ENCODE peak calls at places on chromosomes 1 and 21, in nine cellular contexts. J is mammary epithelial cell, K is AG04450, Y is stomach, H is lower lobe of right lung, X is choroid plexus epithelial cell, A is astrocyte of the spinal cord, G is heart right ventricle, I is OCI-LY7. E is an unnamed sample.

GRCh38 chr1:182054698-182055326 is 6.7 kb downstream of the ZNF648 start:
- DNase-seq in J (peak), K (no peak), Y (no peak), H (no peak), X (peak), A (peak), G (no peak), I (peak), E (peak)

GRCh38 chr21:45706299-45706698 is 62.8 kb downstream of the PCBP3 start:
- DNase-seq in J (no peak), K (no peak), Y (no peak), H (no peak), X (no peak), A (no peak), G (no peak), I (no peak), E (no peak)

GRCh38 chr1:18722270-18722669 is 91.6 kb downstream of the PAX7 start:
- DNase-seq in J (no peak), K (no peak), Y (no peak), H (no peak), X (no peak), A (no peak), G (no peak), I (no peak), E (no peak)

GRCh38 chr21:35144978-35145377 is 95.9 kb upstream of the RUNX1 start:
- DNase-seq in J (no peak), K (no peak), Y (no peak), H (no peak), X (no peak), A (no peak), G (no peak), I (no peak), E (no peak)

GRCh38 chr1:154559496-154559950 is 1.1 kb upstream of the UBE2Q1 start:
- DNase-seq in J (peak), K (peak), Y (peak), H (peak), X (peak), A (peak), G (peak), I (peak), E (peak)

GRCh38 chr1:160256396-160257046 is 5.8 kb downstream of the DCAF8 start:
- DNase-seq in J (peak), K (peak), Y (no peak), H (no peak), X (peak), A (peak), G (no peak), I (no peak), E (peak)

GRCh38 chr1:66503841-66504470 is 30.0 kb upstream of the SGIP1 start:
- DNase-seq in J (peak), K (no peak), Y (peak), H (no peak), X (peak), A (peak), G (no peak), I (peak), E (peak)

GRCh38 chr1:14135070-14135469 is 435.1 kb downstream of the PRDM2 start:
- DNase-seq in J (no peak), K (no peak), Y (no peak), H (no peak), X (no peak), A (no peak), G (no peak), I (no peak), E (no peak)

GRCh38 chr21:31675332-31675731 is 15.8 kb downstream of the SOD1 start:
- DNase-seq in J (no peak), K (no peak), Y (no peak), H (no peak), X (no peak), A (no peak), G (no peak), I (no peak), E (no peak)

GRCh38 chr1:56070601-56071000 is 508.8 kb downstream of the PLPP3 start:
- DNase-seq in J (no peak), K (no peak), Y (no peak), H (no peak), X (no peak), A (peak), G (no peak), I (no peak), E (no peak)

GRCh38 chr1:160865316-160865715 is 2.6 kb upstream of the CD244 start:
- DNase-seq in J (no peak), K (no peak), Y (no peak), H (no peak), X (no peak), A (no peak), G (no peak), I (no peak), E (no peak)

GRCh38 chr1:79082233-79082632 is 75.7 kb upstream of the ADGRL4 start:
- DNase-seq in J (no peak), K (no peak), Y (no peak), H (no peak), X (no peak), A (no peak), G (no peak), I (no peak), E (no peak)

GRCh38 chr1:117146570-117147340 is 25.2 kb upstream of the TRIM45 start:
- DNase-seq in J (peak), K (peak), Y (no peak), H (no peak), X (peak), A (peak), G (no peak), I (no peak), E (peak)

GRCh38 chr21:28833181-28833580 is 159.5 kb downstream of the LTN1 start:
- DNase-seq in J (peak), K (no peak), Y (no peak), H (no peak), X (no peak), A (no peak), G (no peak), I (no peak), E (peak)

GRCh38 chr1:175725684-175726083 is 17.7 kb downstream of the TNR start:
- DNase-seq in J (peak), K (no peak), Y (no peak), H (no peak), X (peak), A (peak), G (no peak), I (peak), E (peak)

GRCh38 chr1:78092686-78093085 is 46.9 kb downstream of the GIPC2 start:
- DNase-seq in J (peak), K (no peak), Y (no peak), H (no peak), X (no peak), A (no peak), G (no peak), I (no peak), E (peak)

GRCh38 chr1:214050513-214051401 is 63.0 kb downstream of the PROX1 start:
- DNase-seq in J (no peak), K (no peak), Y (no peak), H (no peak), X (no peak), A (no peak), G (no peak), I (no peak), E (no peak)

GRCh38 chr21:31735518-31735992 is 3.6 kb upstream of the SCAF4 start:
- DNase-seq in J (no peak), K (no peak), Y (no peak), H (no peak), X (no peak), A (no peak), G (no peak), I (peak), E (no peak)

GRCh38 chr1:68051475-68051874 is 1.0 kb upstream of the DIRAS3 start:
- DNase-seq in J (peak), K (peak), Y (no peak), H (no peak), X (peak), A (peak), G (peak), I (no peak), E (peak)

GRCh38 chr1:156165083-156165482 is 11.7 kb downstream of the SEMA4A start:
- DNase-seq in J (peak), K (no peak), Y (no peak), H (no peak), X (no peak), A (no peak), G (no peak), I (no peak), E (peak)

GRCh38 chr1:113401728-113402127 is 11.4 kb downstream of the MAGI3 start:
- DNase-seq in J (no peak), K (no peak), Y (no peak), H (no peak), X (no peak), A (no peak), G (no peak), I (no peak), E (no peak)

GRCh38 chr1:240190881-240191385 is 99.2 kb downstream of the FMN2 start:
- DNase-seq in J (peak), K (peak), Y (no peak), H (no peak), X (peak), A (peak), G (no peak), I (no peak), E (peak)

GRCh38 chr1:111855260-111855659 is 99.6 kb downstream of the DDX20 start:
- DNase-seq in J (no peak), K (no peak), Y (no peak), H (no peak), X (no peak), A (no peak), G (no peak), I (no peak), E (no peak)

GRCh38 chr1:6165441-6165985 is 14.6 kb downstream of the CHD5 start:
- DNase-seq in J (no peak), K (no peak), Y (no peak), H (no peak), X (no peak), A (no peak), G (no peak), I (no peak), E (no peak)

GRCh38 chr1:42420911-42421585 is 34.8 kb downstream of the ZMYND12 start:
- DNase-seq in J (peak), K (peak), Y (no peak), H (no peak), X (peak), A (peak), G (peak), I (no peak), E (peak)

GRCh38 chr1:236063919-236064673 is 794 bp downstream of the NID1 start:
- DNase-seq in J (peak), K (no peak), Y (peak), H (peak), X (peak), A (peak), G (peak), I (no peak), E (peak)

GRCh38 chr1:166237675-166238074 is 70.9 kb upstream of the FAM78B start:
- DNase-seq in J (no peak), K (no peak), Y (no peak), H (no peak), X (no peak), A (no peak), G (no peak), I (no peak), E (no peak)

GRCh38 chr1:118902299-118903270 is 85.6 kb downstream of the TBX15 start:
- DNase-seq in J (no peak), K (no peak), Y (no peak), H (no peak), X (peak), A (peak), G (no peak), I (no peak), E (no peak)

GRCh38 chr1:185284106-185284505 is 32.9 kb downstream of the IVNS1ABP start:
- DNase-seq in J (no peak), K (no peak), Y (no peak), H (no peak), X (no peak), A (no peak), G (no peak), I (no peak), E (no peak)

GRCh38 chr1:235024706-235025421 is 103.8 kb downstream of the TOMM20 start:
- DNase-seq in J (no peak), K (no peak), Y (no peak), H (no peak), X (no peak), A (no peak), G (no peak), I (no peak), E (no peak)

GRCh38 chr1:76944942-76945341 is 77.7 kb downstream of the ST6GALNAC5 start:
- DNase-seq in J (no peak), K (no peak), Y (no peak), H (no peak), X (peak), A (peak), G (no peak), I (no peak), E (no peak)

GRCh38 chr21:44712203-44713028 is 1.0 kb upstream of the TSPEAR start:
- DNase-seq in J (no peak), K (no peak), Y (no peak), H (no peak), X (no peak), A (no peak), G (no peak), I (no peak), E (no peak)

GRCh38 chr1:201882665-201883132 is 6.0 kb upstream of the SHISA4 start:
- DNase-seq in J (peak), K (no peak), Y (no peak), H (no peak), X (peak), A (peak), G (no peak), I (peak), E (peak)

GRCh38 chr1:12495725-12496124 is 122.3 kb downstream of the DHRS3 start:
- DNase-seq in J (no peak), K (no peak), Y (no peak), H (no peak), X (no peak), A (no peak), G (no peak), I (no peak), E (no peak)

GRCh38 chr1:235067396-235068154 is 61.1 kb downstream of the TOMM20 start:
- DNase-seq in J (peak), K (peak), Y (peak), H (peak), X (peak), A (peak), G (peak), I (no peak), E (peak)

DNA sequence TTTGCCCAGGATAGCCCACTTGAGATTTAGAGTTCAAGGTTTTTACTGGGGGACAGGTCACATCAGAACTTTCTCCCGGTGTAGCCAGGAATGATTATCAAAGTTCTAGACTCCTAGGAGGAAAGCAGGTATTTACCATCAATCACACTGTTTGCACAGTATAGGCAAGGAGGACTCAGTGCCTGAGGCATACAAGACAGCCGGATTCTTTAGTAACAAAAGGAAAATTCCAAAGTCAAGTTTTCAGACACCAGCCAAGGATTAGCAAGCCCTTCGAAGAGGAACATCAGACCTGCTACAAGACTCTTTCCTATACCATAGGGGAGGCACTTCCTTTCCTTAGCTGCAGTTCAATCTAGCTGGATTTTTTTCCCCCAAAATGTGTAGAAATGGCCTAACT is 197.8 kb upstream of the USP25 start:
- DNase-seq in J (no peak), K (no peak), Y (no peak), H (no peak), X (no peak), A (no peak), G (no peak), I (no peak), E (no peak)
- TF ChIP-seq CTCF in J (no peak), K (no peak), Y (no peak), H (no peak), X (no peak), A (no peak), G (no peak), I (no peak), E (no peak)

GRCh38 chr21:38725196-38726157 is 80.3 kb upstream of the ETS2 start:
- DNase-seq in J (peak), K (no peak), Y (no peak), H (no peak), X (no peak), A (no peak), G (no peak), I (no peak), E (peak)

GRCh38 chr21:38726482-38726881 is 79.2 kb upstream of the ETS2 start:
- DNase-seq in J (no peak), K (no peak), Y (no peak), H (no peak), X (no peak), A (no peak), G (no peak), I (no peak), E (no peak)

GRCh38 chr21:38735807-38736206 is 69.9 kb upstream of the ETS2 start:
- DNase-seq in J (no peak), K (no peak), Y (no peak), H (no peak), X (no peak), A (no peak), G (no peak), I (no peak), E (no peak)

GRCh38 chr21:38733973-38734546 is 71.7 kb upstream of the ETS2 start:
- DNase-seq in J (peak), K (peak), Y (peak), H (peak), X (peak), A (peak), G (peak), I (peak), E (peak)

DNA sequence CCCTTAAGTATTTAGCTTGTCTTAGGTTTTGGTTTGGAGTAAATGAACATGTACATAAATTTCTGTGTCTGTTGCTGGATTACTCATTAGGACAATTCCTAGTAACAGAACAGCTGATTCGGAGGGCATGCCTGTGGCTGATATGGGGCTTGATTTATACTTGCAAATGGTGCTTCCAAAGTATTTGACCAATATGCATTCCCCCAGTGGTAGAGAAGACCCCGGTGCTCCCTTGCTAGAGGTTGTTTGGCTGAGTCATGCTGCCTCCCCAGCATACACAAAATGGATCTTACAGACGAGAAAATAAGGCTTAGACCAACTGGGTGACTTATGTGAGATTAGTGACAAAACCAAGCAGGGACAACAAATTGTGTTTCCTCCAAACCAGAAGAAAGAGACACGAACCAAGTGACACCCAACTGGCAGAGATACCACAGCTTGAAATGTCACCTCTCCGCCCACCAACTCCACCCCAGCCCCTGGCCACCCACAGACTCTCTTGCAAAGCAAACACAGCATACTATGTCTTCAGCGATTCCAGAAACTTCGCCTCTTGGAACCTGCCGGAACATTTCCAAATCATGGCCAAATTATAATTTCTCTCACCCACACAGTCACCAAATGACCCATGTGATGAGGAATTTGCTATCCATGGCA is 75.9 kb upstream of the ETS2 start:
- DNase-seq in J (no peak), K (no peak), Y (no peak), H (no peak), X (peak), A (peak), G (no peak), I (no peak), E (peak)
- H3K4me3 ChIP-seq in J (no peak), K (no peak), Y (no peak), H (no peak), X (no peak), A (no peak), G (no peak), I (no peak), E (no peak)

GRCh38 chr1:8015036-8015808 is 10.9 kb downstream of the ERRFI1 start:
- DNase-seq in J (peak), K (no peak), Y (no peak), H (no peak), X (peak), A (peak), G (no peak), I (peak), E (peak)

GRCh38 chr1:8017495-8018310 is 8.4 kb downstream of the ERRFI1 start:
- DNase-seq in J (peak), K (no peak), Y (no peak), H (no peak), X (peak), A (peak), G (no peak), I (no peak), E (peak)

GRCh38 chr1:8015809-8016165 is 10.3 kb downstream of the ERRFI1 start:
- DNase-seq in J (no peak), K (no peak), Y (no peak), H (no peak), X (peak), A (peak), G (no peak), I (no peak), E (peak)

GRCh38 chr1:8014381-8014988 is 11.6 kb downstream of the ERRFI1 start:
- DNase-seq in J (no peak), K (no peak), Y (no peak), H (no peak), X (peak), A (no peak), G (no peak), I (no peak), E (no peak)

DNA sequence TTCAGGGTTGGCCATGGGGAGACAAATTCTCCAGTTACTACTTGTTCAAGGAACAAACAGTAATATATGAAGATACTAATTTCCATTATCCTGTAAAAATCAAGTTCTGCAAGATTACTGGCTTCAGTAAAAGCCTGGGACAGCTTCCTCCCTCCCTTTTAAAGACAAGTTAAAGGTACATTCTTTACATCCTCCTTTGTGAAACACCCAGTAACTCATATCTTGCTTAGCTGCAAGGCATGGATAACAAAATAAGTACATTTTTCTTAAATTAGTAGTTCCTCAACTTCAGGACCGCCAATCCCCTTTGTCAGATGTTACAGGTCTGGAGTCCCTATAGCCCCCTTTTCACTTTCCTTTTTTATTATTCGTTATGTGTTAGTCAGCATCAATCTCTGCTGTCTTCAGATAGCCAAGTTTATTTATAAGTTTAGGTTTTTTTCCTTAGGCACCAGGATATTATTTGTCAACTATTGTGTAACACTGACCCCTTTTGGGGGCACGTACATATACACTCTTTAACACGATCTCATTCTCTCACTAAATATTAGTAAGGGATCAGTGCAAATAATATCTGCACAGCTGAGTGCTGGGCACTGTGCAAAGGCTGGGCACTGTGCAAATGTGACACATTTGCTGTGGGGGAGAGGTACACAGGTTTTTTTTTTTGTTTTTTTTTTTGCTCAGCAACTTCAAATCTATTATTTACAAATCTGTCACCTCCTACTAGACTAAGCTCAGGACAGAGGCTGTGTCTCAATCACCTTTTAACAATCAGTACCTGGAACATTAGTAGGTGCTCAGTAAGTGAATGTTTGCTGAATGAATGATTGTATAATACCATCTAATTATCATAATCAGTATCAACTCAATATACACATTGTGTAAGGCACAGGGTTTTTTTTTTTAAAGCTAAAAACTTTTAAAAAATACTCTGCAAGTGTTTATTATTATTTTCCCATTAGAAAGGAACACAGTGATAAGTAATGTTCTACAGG is 9.6 kb downstream of the ERRFI1 start:
- DNase-seq in J (no peak), K (no peak), Y (no peak), H (no peak), X (peak), A (peak), G (no peak), I (no peak), E (peak)
- TF ChIP-seq CTCF in J (no peak), K (no peak), Y (no peak), H (no peak), X (no peak), A (no peak), G (peak), I (peak), E (no peak)

GRCh38 chr1:44281987-44282703 is 68.9 kb downstream of the DMAP1 start:
- DNase-seq in J (no peak), K (no peak), Y (no peak), H (no peak), X (no peak), A (no peak), G (no peak), I (no peak), E (no peak)
- H3K4me3 ChIP-seq in J (no peak), K (no peak), Y (no peak), H (no peak), X (no peak), A (no peak), G (no peak), I (no peak), E (no peak)

GRCh38 chr1:15283500-15283899 is 36.5 kb downstream of the FHAD1 start:
- DNase-seq in J (peak), K (no peak), Y (no peak), H (no peak), X (no peak), A (no peak), G (no peak), I (no peak), E (peak)
- TF ChIP-seq CTCF in J (peak), K (peak), Y (peak), H (no peak), X (peak), A (no peak), G (peak), I (no peak), E (peak)

E was measured in epithelial cell of esophagus.